ENCODE peak calls at places on chromosomes 1 and 21, in eight cellular contexts. One of them, this sample, is unnamed.

GRCh38 chr1:60000625-60001024 is 72.9 kb downstream of the C1orf87 start:
- DNase-seq in IMR-90: no peak
- DNase-seq in small intestine: no peak
- DNase-seq in A549: no peak
- DNase-seq in uterus: no peak
- DNase-seq in CD8-positive, alpha-beta T cell: no peak
- DNase-seq in left lung: no peak
- DNase-seq in SJSA1: no peak
- DNase-seq in this sample: no peak

GRCh38 chr1:81409262-81409661 is 391.5 kb upstream of the ADGRL2 start:
- DNase-seq in left lung: no peak
- DNase-seq in small intestine: no peak
- DNase-seq in A549: no peak
- DNase-seq in CD8-positive, alpha-beta T cell: no peak
- DNase-seq in IMR-90: no peak
- DNase-seq in SJSA1: no peak
- DNase-seq in uterus: no peak
- DNase-seq in this sample: no peak

GRCh38 chr1:77513839-77514763 is 168.4 kb downstream of the ZZZ3 start:
- DNase-seq in IMR-90: peak; percentile 86
- DNase-seq in CD8-positive, alpha-beta T cell: no peak
- DNase-seq in SJSA1: peak; percentile 83
- DNase-seq in small intestine: no peak
- DNase-seq in left lung: no peak
- DNase-seq in uterus: no peak
- DNase-seq in A549: no peak
- DNase-seq in this sample: peak; percentile 94

GRCh38 chr1:92446990-92447681 is 39.6 kb downstream of the GFI1 start:
- DNase-seq in small intestine: no peak
- DNase-seq in CD8-positive, alpha-beta T cell: no peak
- DNase-seq in A549: no peak
- DNase-seq in left lung: no peak
- DNase-seq in IMR-90: peak; percentile 35
- DNase-seq in SJSA1: no peak
- DNase-seq in uterus: no peak
- DNase-seq in this sample: peak; percentile 5

GRCh38 chr1:56866656-56867055 is 12.1 kb downstream of the C8A start:
- DNase-seq in SJSA1: no peak
- DNase-seq in A549: no peak
- DNase-seq in CD8-positive, alpha-beta T cell: no peak
- DNase-seq in left lung: no peak
- DNase-seq in IMR-90: peak; percentile 88
- DNase-seq in uterus: no peak
- DNase-seq in small intestine: no peak
- DNase-seq in this sample: peak; percentile 13

GRCh38 chr1:227771771-227772170 is 36.5 kb downstream of the SNAP47 start:
- DNase-seq in SJSA1: no peak
- DNase-seq in IMR-90: no peak
- DNase-seq in uterus: no peak
- DNase-seq in A549: no peak
- DNase-seq in small intestine: no peak
- DNase-seq in CD8-positive, alpha-beta T cell: no peak
- DNase-seq in left lung: no peak
- DNase-seq in this sample: no peak

GRCh38 chr1:220680085-220680687 is 10.0 kb upstream of the C1orf115 start:
- DNase-seq in uterus: no peak
- DNase-seq in CD8-positive, alpha-beta T cell: no peak
- DNase-seq in small intestine: peak; percentile 64
- DNase-seq in left lung: no peak
- DNase-seq in IMR-90: peak; percentile 19
- DNase-seq in A549: peak; percentile 62
- DNase-seq in SJSA1: no peak
- DNase-seq in this sample: peak; percentile 56

GRCh38 chr1:22846453-22846852 is 126.2 kb downstream of the LACTBL1 start:
- DNase-seq in small intestine: no peak
- DNase-seq in SJSA1: no peak
- DNase-seq in A549: no peak
- DNase-seq in left lung: no peak
- DNase-seq in IMR-90: no peak
- DNase-seq in uterus: no peak
- DNase-seq in CD8-positive, alpha-beta T cell: no peak
- DNase-seq in this sample: no peak

GRCh38 chr1:218717611-218718010 is 372.5 kb downstream of the TGFB2 start:
- DNase-seq in A549: no peak
- DNase-seq in IMR-90: peak; percentile 81
- DNase-seq in uterus: no peak
- DNase-seq in SJSA1: no peak
- DNase-seq in CD8-positive, alpha-beta T cell: no peak
- DNase-seq in left lung: no peak
- DNase-seq in small intestine: no peak
- DNase-seq in this sample: no peak

GRCh38 chr1:35876988-35877387 is 6.0 kb upstream of the AGO1 start:
- DNase-seq in small intestine: no peak
- DNase-seq in SJSA1: no peak
- DNase-seq in A549: no peak
- DNase-seq in CD8-positive, alpha-beta T cell: no peak
- DNase-seq in left lung: no peak
- DNase-seq in IMR-90: peak; percentile 27
- DNase-seq in uterus: no peak
- DNase-seq in this sample: peak; percentile 69

GRCh38 chr1:200153277-200154055 is 126.0 kb downstream of the NR5A2 start:
- DNase-seq in small intestine: no peak
- DNase-seq in CD8-positive, alpha-beta T cell: peak; percentile 63
- DNase-seq in uterus: no peak
- DNase-seq in SJSA1: no peak
- DNase-seq in A549: no peak
- DNase-seq in left lung: no peak
- DNase-seq in IMR-90: no peak
- DNase-seq in this sample: no peak

GRCh38 chr1:243917177-243917862 is 67.3 kb upstream of the AKT3 start:
- DNase-seq in CD8-positive, alpha-beta T cell: peak; percentile 25
- DNase-seq in uterus: peak; percentile 60
- DNase-seq in left lung: peak; percentile 78
- DNase-seq in IMR-90: peak; percentile 93
- DNase-seq in A549: peak; percentile 48
- DNase-seq in small intestine: peak; percentile 9
- DNase-seq in SJSA1: peak; percentile 85
- DNase-seq in this sample: peak; percentile 83

GRCh38 chr1:153886127-153886526 is 36.6 kb downstream of the GATAD2B start:
- DNase-seq in IMR-90: no peak
- DNase-seq in A549: no peak
- DNase-seq in left lung: no peak
- DNase-seq in uterus: no peak
- DNase-seq in small intestine: no peak
- DNase-seq in CD8-positive, alpha-beta T cell: no peak
- DNase-seq in SJSA1: no peak
- DNase-seq in this sample: no peak
- H3K4me1 ChIP-seq in IMR-90: peaks cover 9% of the 10 kb centered on the region
- H3K4me1 ChIP-seq in A549: peaks cover 3% of the 10 kb centered on the region
- H3K4me1 ChIP-seq in left lung: peaks cover 43% of the 10 kb centered on the region
- H3K4me1 ChIP-seq in uterus: peaks cover 13% of the 10 kb centered on the region
- H3K4me1 ChIP-seq in small intestine: peaks cover 7% of the 10 kb centered on the region
- H3K4me1 ChIP-seq in CD8-positive, alpha-beta T cell: peaks cover 54% of the 10 kb centered on the region
- H3K4me1 ChIP-seq in SJSA1: peaks cover 12% of the 10 kb centered on the region
- H3K4me1 ChIP-seq in this sample: peaks cover 41% of the 10 kb centered on the region

GRCh38 chr1:43477716-43478115 is 24.0 kb upstream of the HYI start:
- DNase-seq in CD8-positive, alpha-beta T cell: no peak
- DNase-seq in SJSA1: no peak
- DNase-seq in left lung: no peak
- DNase-seq in small intestine: no peak
- DNase-seq in uterus: no peak
- DNase-seq in A549: no peak
- DNase-seq in IMR-90: no peak
- DNase-seq in this sample: no peak

GRCh38 chr1:43468403-43468802 is 14.7 kb upstream of the HYI start:
- DNase-seq in small intestine: no peak
- DNase-seq in IMR-90: no peak
- DNase-seq in left lung: no peak
- DNase-seq in uterus: no peak
- DNase-seq in SJSA1: no peak
- DNase-seq in CD8-positive, alpha-beta T cell: no peak
- DNase-seq in A549: no peak
- DNase-seq in this sample: no peak

GRCh38 chr1:43473463-43473862 is 19.7 kb upstream of the HYI start:
- DNase-seq in left lung: no peak
- DNase-seq in IMR-90: no peak
- DNase-seq in small intestine: no peak
- DNase-seq in CD8-positive, alpha-beta T cell: no peak
- DNase-seq in SJSA1: no peak
- DNase-seq in A549: no peak
- DNase-seq in uterus: no peak
- DNase-seq in this sample: no peak

GRCh38 chr1:43469932-43470331 is 16.2 kb upstream of the HYI start:
- DNase-seq in left lung: no peak
- DNase-seq in CD8-positive, alpha-beta T cell: no peak
- DNase-seq in small intestine: no peak
- DNase-seq in A549: no peak
- DNase-seq in uterus: no peak
- DNase-seq in IMR-90: no peak
- DNase-seq in SJSA1: no peak
- DNase-seq in this sample: no peak

DNA sequence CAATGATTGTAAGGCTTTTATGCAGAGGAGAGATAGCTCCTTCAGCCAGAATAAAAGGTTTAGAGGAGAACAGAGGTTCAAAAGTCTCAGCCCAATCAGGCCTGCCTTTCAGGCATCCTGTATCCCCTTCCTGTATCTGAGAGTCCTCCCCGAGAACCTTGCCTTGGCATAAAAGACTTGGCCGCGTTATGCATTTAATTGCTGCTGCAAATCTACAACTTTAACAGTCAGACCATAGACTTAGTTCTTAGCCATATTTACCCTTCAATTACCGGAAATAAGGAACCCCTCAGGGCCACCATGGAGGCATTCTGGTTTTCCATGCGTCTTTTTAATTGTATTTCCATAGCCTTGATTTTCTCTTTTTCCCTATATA is 18.3 kb upstream of the HYI start:
- DNase-seq in SJSA1: no peak
- DNase-seq in uterus: no peak
- DNase-seq in small intestine: no peak
- DNase-seq in IMR-90: no peak
- DNase-seq in A549: no peak
- DNase-seq in left lung: no peak
- DNase-seq in CD8-positive, alpha-beta T cell: no peak
- DNase-seq in this sample: no peak
- H3K27ac ChIP-seq in SJSA1: peak overlapping the region; percentile 100
- H3K27ac ChIP-seq in uterus: no peak overlapping the region
- H3K27ac ChIP-seq in small intestine: no peak overlapping the region
- H3K27ac ChIP-seq in IMR-90: peak overlapping the region; percentile 95
- H3K27ac ChIP-seq in A549: peak overlapping the region; percentile 92
- H3K27ac ChIP-seq in left lung: no peak overlapping the region
- H3K27ac ChIP-seq in CD8-positive, alpha-beta T cell: no peak overlapping the region
- H3K27ac ChIP-seq in this sample: no peak overlapping the region

GRCh38 chr21:26131554-26131953 is 39.0 kb downstream of the APP start:
- DNase-seq in uterus: no peak
- DNase-seq in left lung: no peak
- DNase-seq in CD8-positive, alpha-beta T cell: no peak
- DNase-seq in SJSA1: no peak
- DNase-seq in A549: no peak
- DNase-seq in IMR-90: no peak
- DNase-seq in small intestine: no peak
- DNase-seq in this sample: no peak
- H3K4me1 ChIP-seq in uterus: no peaks in the 10 kb centered on the region
- H3K4me1 ChIP-seq in left lung: peaks cover 15% of the 10 kb centered on the region
- H3K4me1 ChIP-seq in CD8-positive, alpha-beta T cell: peaks cover under 1% of the 10 kb centered on the region
- H3K4me1 ChIP-seq in SJSA1: peaks cover 28% of the 10 kb centered on the region
- H3K4me1 ChIP-seq in A549: peaks cover 17% of the 10 kb centered on the region
- H3K4me1 ChIP-seq in IMR-90: peaks cover 4% of the 10 kb centered on the region
- H3K4me1 ChIP-seq in small intestine: no peaks in the 10 kb centered on the region
- H3K4me1 ChIP-seq in this sample: peaks cover 37% of the 10 kb centered on the region

GRCh38 chr1:61297887-61298286 is 215.5 kb downstream of the NFIA start:
- DNase-seq in SJSA1: no peak
- DNase-seq in IMR-90: no peak
- DNase-seq in A549: no peak
- DNase-seq in left lung: no peak
- DNase-seq in uterus: no peak
- DNase-seq in CD8-positive, alpha-beta T cell: no peak
- DNase-seq in small intestine: no peak
- DNase-seq in this sample: no peak

GRCh38 chr1:61299468-61299867 is 217.1 kb downstream of the NFIA start:
- DNase-seq in A549: no peak
- DNase-seq in CD8-positive, alpha-beta T cell: no peak
- DNase-seq in IMR-90: no peak
- DNase-seq in small intestine: peak; percentile 20
- DNase-seq in SJSA1: no peak
- DNase-seq in uterus: no peak
- DNase-seq in left lung: no peak
- DNase-seq in this sample: peak; percentile 51

GRCh38 chr1:61301824-61302652 is 219.7 kb downstream of the NFIA start:
- DNase-seq in small intestine: no peak
- DNase-seq in SJSA1: no peak
- DNase-seq in left lung: no peak
- DNase-seq in IMR-90: peak; percentile 80
- DNase-seq in A549: no peak
- DNase-seq in uterus: no peak
- DNase-seq in CD8-positive, alpha-beta T cell: no peak
- DNase-seq in this sample: peak; percentile 78

GRCh38 chr1:61295818-61296537 is 213.6 kb downstream of the NFIA start:
- DNase-seq in IMR-90: no peak
- DNase-seq in small intestine: no peak
- DNase-seq in A549: no peak
- DNase-seq in left lung: no peak
- DNase-seq in CD8-positive, alpha-beta T cell: no peak
- DNase-seq in SJSA1: no peak
- DNase-seq in uterus: no peak
- DNase-seq in this sample: no peak

GRCh38 chr1:61300899-61301298 is 218.5 kb downstream of the NFIA start:
- DNase-seq in uterus: no peak
- DNase-seq in SJSA1: no peak
- DNase-seq in CD8-positive, alpha-beta T cell: no peak
- DNase-seq in left lung: no peak
- DNase-seq in A549: no peak
- DNase-seq in IMR-90: no peak
- DNase-seq in small intestine: no peak
- DNase-seq in this sample: no peak
- H3K27ac ChIP-seq in uterus: peak overlapping the region; percentile 38
- H3K27ac ChIP-seq in SJSA1: no peak overlapping the region
- H3K27ac ChIP-seq in CD8-positive, alpha-beta T cell: no peak overlapping the region
- H3K27ac ChIP-seq in left lung: peak overlapping the region; percentile 28
- H3K27ac ChIP-seq in A549: peak overlapping the region; percentile 67
- H3K27ac ChIP-seq in IMR-90: no peak overlapping the region
- H3K27ac ChIP-seq in small intestine: peak overlapping the region; percentile 8
- H3K27ac ChIP-seq in this sample: no peak overlapping the region

GRCh38 chr1:183477986-183478781 is 5.9 kb downstream of the SMG7 start:
- DNase-seq in A549: no peak
- DNase-seq in uterus: no peak
- DNase-seq in SJSA1: no peak
- DNase-seq in CD8-positive, alpha-beta T cell: no peak
- DNase-seq in IMR-90: no peak
- DNase-seq in left lung: no peak
- DNase-seq in small intestine: no peak
- DNase-seq in this sample: no peak
- H3K4me1 ChIP-seq in A549: peaks cover 49% of the 10 kb centered on the region
- H3K4me1 ChIP-seq in uterus: peaks cover 5% of the 10 kb centered on the region
- H3K4me1 ChIP-seq in SJSA1: peaks cover 15% of the 10 kb centered on the region
- H3K4me1 ChIP-seq in CD8-positive, alpha-beta T cell: peaks cover 77% of the 10 kb centered on the region
- H3K4me1 ChIP-seq in IMR-90: peaks cover 6% of the 10 kb centered on the region
- H3K4me1 ChIP-seq in left lung: peaks cover 86% of the 10 kb centered on the region
- H3K4me1 ChIP-seq in small intestine: peaks cover 4% of the 10 kb centered on the region
- H3K4me1 ChIP-seq in this sample: peaks cover 7% of the 10 kb centered on the region

GRCh38 chr1:201153474-201154388 is 543 bp downstream of the TMEM9 start:
- DNase-seq in left lung: no peak
- DNase-seq in uterus: no peak
- DNase-seq in A549: peak; percentile 83
- DNase-seq in CD8-positive, alpha-beta T cell: no peak
- DNase-seq in small intestine: no peak
- DNase-seq in SJSA1: no peak
- DNase-seq in IMR-90: peak; percentile 18
- DNase-seq in this sample: peak; percentile 71
- H3K27ac ChIP-seq in left lung: peak overlapping the region; percentile 71
- H3K27ac ChIP-seq in uterus: peak overlapping the region; percentile 76
- H3K27ac ChIP-seq in A549: peak overlapping the region; percentile 97
- H3K27ac ChIP-seq in CD8-positive, alpha-beta T cell: peak overlapping the region; percentile 51
- H3K27ac ChIP-seq in small intestine: no peak overlapping the region
- H3K27ac ChIP-seq in SJSA1: peak overlapping the region; percentile 35
- H3K27ac ChIP-seq in IMR-90: peak overlapping the region; percentile 72
- H3K27ac ChIP-seq in this sample: peak overlapping the region; percentile 38

This sample was measured in cardiac muscle cell.